ENCODE peak calls at places on chromosomes 13 and 19, in eight cellular contexts. B, Y, F, A, L, O, M and X are unnamed samples.

GRCh38 chr13:90675129-90675528 is 672.4 kb upstream of the MIR17HG start:
- DNase-seq in B (no peak), Y (no peak), F (no peak), A (no peak), L (no peak), O (no peak), M (no peak), X (no peak)

GRCh38 chr19:362154-362553 is 17.6 kb upstream of the MIER2 start:
- DNase-seq in B (no peak), Y (no peak), F (no peak), A (peak), L (no peak), O (no peak), M (no peak), X (no peak)

GRCh38 chr13:29850213-29850898 is at the start of gene UBL3:
- DNase-seq in B (peak), Y (peak), F (peak), A (peak), L (peak), O (peak), M (peak), X (peak)

GRCh38 chr13:23637813-23638212 is 67.6 kb downstream of the TNFRSF19 start:
- DNase-seq in B (no peak), Y (no peak), F (no peak), A (no peak), L (no peak), O (no peak), M (no peak), X (no peak)

GRCh38 chr19:57334191-57334590 is 13.9 kb downstream of the ZNF543 start:
- DNase-seq in B (no peak), Y (no peak), F (no peak), A (no peak), L (no peak), O (no peak), M (peak), X (no peak)

GRCh38 chr19:50823389-50824042 is at the start of gene KLK1:
- DNase-seq in B (no peak), Y (no peak), F (no peak), A (peak), L (peak), O (no peak), M (no peak), X (no peak)

GRCh38 chr13:102913924-102914628 is 68.2 kb downstream of the ERCC5 start:
- DNase-seq in B (no peak), Y (no peak), F (no peak), A (no peak), L (no peak), O (peak), M (peak), X (peak)

GRCh38 chr19:35000647-35001501 is 751 bp downstream of the GRAMD1A start:
- DNase-seq in B (peak), Y (no peak), F (no peak), A (no peak), L (no peak), O (peak), M (peak), X (no peak)

GRCh38 chr19:12052057-12052570 is 647 bp downstream of the ZNF878 start:
- DNase-seq in B (no peak), Y (no peak), F (no peak), A (peak), L (no peak), O (peak), M (peak), X (no peak)

GRCh38 chr13:105565328-105565727 is 970.1 kb downstream of the EFNB2 start:
- DNase-seq in B (no peak), Y (no peak), F (no peak), A (no peak), L (no peak), O (no peak), M (no peak), X (no peak)

GRCh38 chr13:29925457-29925856 is 75.0 kb upstream of the UBL3 start:
- DNase-seq in B (peak), Y (no peak), F (peak), A (peak), L (peak), O (peak), M (peak), X (peak)

GRCh38 chr19:56245062-56245740 is 27.3 kb upstream of the EDDM13 start:
- DNase-seq in B (no peak), Y (no peak), F (no peak), A (no peak), L (no peak), O (no peak), M (no peak), X (no peak)

GRCh38 chr19:55080915-55081772 is 5.5 kb downstream of the EPS8L1 start:
- DNase-seq in B (peak), Y (peak), F (peak), A (peak), L (no peak), O (peak), M (peak), X (no peak)

GRCh38 chr19:17790059-17790780 is 4.7 kb upstream of the B3GNT3 start:
- DNase-seq in B (no peak), Y (no peak), F (no peak), A (no peak), L (peak), O (no peak), M (no peak), X (no peak)

GRCh38 chr19:46495789-46496099 is at the start of gene PNMA8B:
- DNase-seq in B (no peak), Y (no peak), F (no peak), A (no peak), L (no peak), O (no peak), M (peak), X (no peak)

GRCh38 chr19:18282021-18282787 is 782 bp upstream of the JUND start:
- DNase-seq in B (no peak), Y (no peak), F (peak), A (peak), L (no peak), O (peak), M (no peak), X (no peak)

GRCh38 chr19:3047307-3048189 is 14.7 kb downstream of the TLE5 start:
- DNase-seq in B (peak), Y (no peak), F (peak), A (peak), L (peak), O (peak), M (peak), X (peak)

GRCh38 chr19:18029617-18030338 is 21.8 kb downstream of the ARRDC2 start:
- DNase-seq in B (no peak), Y (no peak), F (peak), A (no peak), L (peak), O (peak), M (no peak), X (no peak)

GRCh38 chr13:73337511-73337910 is 278.7 kb downstream of the KLF5 start:
- DNase-seq in B (no peak), Y (no peak), F (no peak), A (no peak), L (no peak), O (no peak), M (no peak), X (no peak)

GRCh38 chr13:94412870-94413269 is 66.6 kb downstream of the DCT start:
- DNase-seq in B (no peak), Y (no peak), F (no peak), A (no peak), L (no peak), O (no peak), M (peak), X (no peak)

GRCh38 chr19:18194554-18195238 is 1.7 kb downstream of the MPV17L2 start:
- DNase-seq in B (no peak), Y (no peak), F (peak), A (no peak), L (no peak), O (peak), M (peak), X (peak)

GRCh38 chr13:40476175-40476958 is 190.1 kb downstream of the FOXO1 start:
- DNase-seq in B (peak), Y (no peak), F (no peak), A (peak), L (no peak), O (peak), M (peak), X (no peak)

GRCh38 chr19:33365676-33366075 is 7.8 kb upstream of the CEBPG start:
- DNase-seq in B (no peak), Y (no peak), F (no peak), A (no peak), L (no peak), O (no peak), M (no peak), X (no peak)

GRCh38 chr19:4904481-4904880 is 1.8 kb upstream of the ARRDC5 start:
- DNase-seq in B (no peak), Y (no peak), F (no peak), A (no peak), L (no peak), O (no peak), M (no peak), X (no peak)

GRCh38 chr13:96792188-96792587 is 202.1 kb downstream of the OXGR1 start:
- DNase-seq in B (no peak), Y (no peak), F (no peak), A (no peak), L (no peak), O (no peak), M (no peak), X (no peak)

GRCh38 chr19:8023371-8023770 is 17.9 kb upstream of the ELAVL1 start:
- DNase-seq in B (no peak), Y (no peak), F (no peak), A (no peak), L (no peak), O (no peak), M (peak), X (no peak)

GRCh38 chr13:33639640-33640080 is 178.3 kb upstream of the RFC3 start:
- DNase-seq in B (no peak), Y (peak), F (no peak), A (no peak), L (no peak), O (no peak), M (no peak), X (no peak)

GRCh38 chr19:48419158-48419920 is 25.9 kb downstream of the GRIN2D start:
- DNase-seq in B (peak), Y (peak), F (no peak), A (no peak), L (peak), O (peak), M (no peak), X (no peak)

GRCh38 chr19:41223431-41224234 is 4.6 kb downstream of the AXL start:
- DNase-seq in B (peak), Y (no peak), F (no peak), A (no peak), L (peak), O (peak), M (peak), X (peak)
- H3K4me3 ChIP-seq in B (peak), Y (no peak), F (no peak), A (no peak), L (peak), O (no peak), M (peak), X (peak)

GRCh38 chr13:43964698-43965097 is 85.0 kb downstream of the LACC1 start:
- DNase-seq in B (no peak), Y (no peak), F (no peak), A (no peak), L (no peak), O (no peak), M (no peak), X (no peak)

GRCh38 chr13:43959291-43959690 is 79.6 kb downstream of the LACC1 start:
- DNase-seq in B (no peak), Y (no peak), F (no peak), A (no peak), L (no peak), O (no peak), M (no peak), X (no peak)

GRCh38 chr13:43961909-43962308 is 82.2 kb downstream of the LACC1 start:
- DNase-seq in B (no peak), Y (no peak), F (no peak), A (no peak), L (no peak), O (no peak), M (no peak), X (no peak)

GRCh38 chr13:43965446-43965845 is 85.7 kb downstream of the LACC1 start:
- DNase-seq in B (no peak), Y (no peak), F (no peak), A (no peak), L (no peak), O (no peak), M (no peak), X (no peak)

DNA sequence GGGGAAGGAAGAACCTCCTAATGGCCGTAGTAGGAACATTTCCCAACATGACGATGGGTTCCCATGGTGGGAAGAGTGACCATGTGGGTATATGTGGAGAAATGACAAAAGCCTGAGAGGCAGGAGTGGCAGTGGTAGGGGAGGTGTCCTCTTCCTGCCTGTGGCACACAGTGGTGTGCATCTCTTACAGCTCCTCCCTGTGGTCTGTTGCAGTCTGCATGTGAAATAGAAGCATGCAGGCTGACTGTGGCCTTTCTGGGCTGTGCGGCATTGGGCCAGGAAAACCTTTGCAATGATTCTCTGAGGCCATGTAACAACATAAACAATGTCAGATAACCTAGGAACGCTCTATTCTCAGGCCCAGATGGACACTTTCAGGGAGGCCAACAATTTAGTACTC is 84.0 kb downstream of the LACC1 start:
- DNase-seq in B (peak), Y (no peak), F (no peak), A (no peak), L (no peak), O (no peak), M (no peak), X (no peak)
- TF ChIP-seq CTCF in B (no peak), Y (peak), F (no peak), A (no peak), L (no peak), O (no peak), M (no peak), X (no peak)

GRCh38 chr19:38488096-38488495 is 54.6 kb downstream of the RYR1 start:
- DNase-seq in B (no peak), Y (no peak), F (no peak), A (no peak), L (no peak), O (no peak), M (no peak), X (no peak)
- H3K4me3 ChIP-seq in B (no peak), Y (no peak), F (no peak), A (no peak), L (no peak), O (no peak), M (no peak), X (no peak)

GRCh38 chr19:15379083-15379995 is at the start of gene AKAP8:
- DNase-seq in B (peak), Y (peak), F (peak), A (peak), L (peak), O (peak), M (peak), X (peak)
- TF ChIP-seq CTCF in B (no peak), Y (no peak), F (no peak), A (no peak), L (no peak), O (no peak), M (no peak), X (no peak)

GRCh38 chr13:20980420-20980819 is 77.9 kb upstream of the XPO4 start:
- DNase-seq in B (no peak), Y (no peak), F (no peak), A (no peak), L (no peak), O (no peak), M (no peak), X (no peak)
- H3K4me3 ChIP-seq in B (no peak), Y (no peak), F (no peak), A (no peak), L (no peak), O (no peak), M (no peak), X (no peak)

GRCh38 chr13:50745542-50745941 is 98.0 kb downstream of the DLEU7 start:
- DNase-seq in B (no peak), Y (no peak), F (no peak), A (no peak), L (no peak), O (no peak), M (no peak), X (no peak)
- TF ChIP-seq CTCF in B (no peak), Y (no peak), F (no peak), A (no peak), L (peak), O (no peak), M (no peak), X (no peak)